ENCODE peak calls at places on chromosome 5, in nine cellular contexts. One of them, this sample, is unnamed.

GRCh38 chr5:145598184-145598583 is 237.0 kb downstream of the PRELID2 start:
- DNase-seq in T-helper 1 cell: no peak
- DNase-seq in naive thymus-derived CD8-positive, alpha-beta T cell: no peak
- DNase-seq in NAMALWA: no peak
- DNase-seq in central memory CD4-positive, alpha-beta T cell: no peak
- DNase-seq in tibial artery: no peak
- DNase-seq in DMS 273 treated with DMSO at 0.1 percent for 48 hours: no peak
- DNase-seq in RPMI8226: no peak
- DNase-seq in HTR-8/SVneo: no peak
- DNase-seq in this sample: no peak

GRCh38 chr5:159955056-159955624 is 38.9 kb downstream of the ADRA1B start:
- DNase-seq in T-helper 1 cell: no peak
- DNase-seq in naive thymus-derived CD8-positive, alpha-beta T cell: no peak
- DNase-seq in NAMALWA: no peak
- DNase-seq in central memory CD4-positive, alpha-beta T cell: no peak
- DNase-seq in tibial artery: no peak
- DNase-seq in DMS 273 treated with DMSO at 0.1 percent for 48 hours: no peak
- DNase-seq in RPMI8226: no peak
- DNase-seq in HTR-8/SVneo: no peak
- DNase-seq in this sample: no peak

GRCh38 chr5:141849371-141850182 is 28.6 kb downstream of the PCDH1 start:
- DNase-seq in T-helper 1 cell: peak; percentile 80
- DNase-seq in naive thymus-derived CD8-positive, alpha-beta T cell: peak; percentile 43
- DNase-seq in NAMALWA: peak; percentile 66
- DNase-seq in central memory CD4-positive, alpha-beta T cell: peak; percentile 56
- DNase-seq in tibial artery: peak; percentile 78
- DNase-seq in DMS 273 treated with DMSO at 0.1 percent for 48 hours: no peak
- DNase-seq in RPMI8226: peak; percentile 87
- DNase-seq in HTR-8/SVneo: peak; percentile 80
- DNase-seq in this sample: peak; percentile 65

GRCh38 chr5:158727771-158728311 is 371.9 kb downstream of the EBF1 start:
- DNase-seq in T-helper 1 cell: no peak
- DNase-seq in naive thymus-derived CD8-positive, alpha-beta T cell: no peak
- DNase-seq in NAMALWA: no peak
- DNase-seq in central memory CD4-positive, alpha-beta T cell: no peak
- DNase-seq in tibial artery: peak; percentile 32
- DNase-seq in DMS 273 treated with DMSO at 0.1 percent for 48 hours: no peak
- DNase-seq in RPMI8226: no peak
- DNase-seq in HTR-8/SVneo: no peak
- DNase-seq in this sample: peak; percentile 74

GRCh38 chr5:15383469-15383868 is 116.5 kb upstream of the FBXL7 start:
- DNase-seq in T-helper 1 cell: no peak
- DNase-seq in naive thymus-derived CD8-positive, alpha-beta T cell: no peak
- DNase-seq in NAMALWA: no peak
- DNase-seq in central memory CD4-positive, alpha-beta T cell: no peak
- DNase-seq in tibial artery: no peak
- DNase-seq in DMS 273 treated with DMSO at 0.1 percent for 48 hours: no peak
- DNase-seq in RPMI8226: no peak
- DNase-seq in HTR-8/SVneo: peak; percentile 36
- DNase-seq in this sample: no peak

GRCh38 chr5:127425037-127425436 is 92.4 kb upstream of the PRRC1 start:
- DNase-seq in T-helper 1 cell: no peak
- DNase-seq in naive thymus-derived CD8-positive, alpha-beta T cell: no peak
- DNase-seq in NAMALWA: no peak
- DNase-seq in central memory CD4-positive, alpha-beta T cell: no peak
- DNase-seq in tibial artery: no peak
- DNase-seq in DMS 273 treated with DMSO at 0.1 percent for 48 hours: no peak
- DNase-seq in RPMI8226: no peak
- DNase-seq in HTR-8/SVneo: no peak
- DNase-seq in this sample: no peak

GRCh38 chr5:147643142-147643541 is 133.3 kb upstream of the DPYSL3 start:
- DNase-seq in T-helper 1 cell: no peak
- DNase-seq in naive thymus-derived CD8-positive, alpha-beta T cell: no peak
- DNase-seq in NAMALWA: no peak
- DNase-seq in central memory CD4-positive, alpha-beta T cell: no peak
- DNase-seq in tibial artery: no peak
- DNase-seq in DMS 273 treated with DMSO at 0.1 percent for 48 hours: no peak
- DNase-seq in RPMI8226: no peak
- DNase-seq in HTR-8/SVneo: no peak
- DNase-seq in this sample: no peak

GRCh38 chr5:173123416-173123815 is 20.9 kb upstream of the BNIP1 start:
- DNase-seq in T-helper 1 cell: no peak
- DNase-seq in naive thymus-derived CD8-positive, alpha-beta T cell: no peak
- DNase-seq in NAMALWA: no peak
- DNase-seq in central memory CD4-positive, alpha-beta T cell: no peak
- DNase-seq in tibial artery: no peak
- DNase-seq in DMS 273 treated with DMSO at 0.1 percent for 48 hours: no peak
- DNase-seq in RPMI8226: no peak
- DNase-seq in HTR-8/SVneo: no peak
- DNase-seq in this sample: no peak

GRCh38 chr5:73596705-73597328 is 29.2 kb upstream of the ARHGEF28 start:
- DNase-seq in T-helper 1 cell: no peak
- DNase-seq in naive thymus-derived CD8-positive, alpha-beta T cell: no peak
- DNase-seq in NAMALWA: peak; percentile 48
- DNase-seq in central memory CD4-positive, alpha-beta T cell: no peak
- DNase-seq in tibial artery: no peak
- DNase-seq in DMS 273 treated with DMSO at 0.1 percent for 48 hours: no peak
- DNase-seq in RPMI8226: peak; percentile 60
- DNase-seq in HTR-8/SVneo: peak; percentile 12
- DNase-seq in this sample: peak; percentile 3